ENCODE peak calls at places on chromosomes 13 and 19, in eight cellular contexts. X is tibial nerve, K is cardiac muscle cell, N is keratinocyte, E is WERI-Rb-1, G is mucosa of descending colon, W is IMR-90, H is AG10803. B is an unnamed sample.

GRCh38 chr19:43939557-43940260 is 4.6 kb upstream of the ZNF45 start:
- DNase-seq in X (no peak), K (no peak), N (no peak), E (no peak), G (no peak), W (no peak), H (no peak), B (no peak)

GRCh38 chr19:21202865-21203494 is 61.1 kb downstream of the ZNF431 start:
- DNase-seq in X (no peak), K (peak), N (no peak), E (peak), G (no peak), W (peak), H (peak), B (peak)

GRCh38 chr19:40223135-40223822 is 3.2 kb downstream of the CCNP start:
- DNase-seq in X (no peak), K (no peak), N (no peak), E (no peak), G (no peak), W (no peak), H (no peak), B (no peak)

GRCh38 chr19:43638214-43638990 is 1.2 kb downstream of the CADM4 start:
- DNase-seq in X (no peak), K (no peak), N (no peak), E (no peak), G (no peak), W (no peak), H (no peak), B (no peak)

GRCh38 chr13:51564252-51564651 is 20.0 kb upstream of the WDFY2 start:
- DNase-seq in X (no peak), K (no peak), N (no peak), E (no peak), G (no peak), W (no peak), H (no peak), B (peak)

GRCh38 chr19:39237200-39238184 is 7.3 kb downstream of the IFNL3 start:
- DNase-seq in X (no peak), K (peak), N (no peak), E (peak), G (peak), W (no peak), H (no peak), B (no peak)

GRCh38 chr13:99376132-99376531 is 68.9 kb upstream of the GPR183 start:
- DNase-seq in X (no peak), K (no peak), N (no peak), E (peak), G (peak), W (no peak), H (no peak), B (no peak)

GRCh38 chr13:79659161-79659560 is 178.2 kb downstream of the NDFIP2 start:
- DNase-seq in X (no peak), K (peak), N (no peak), E (no peak), G (no peak), W (no peak), H (peak), B (peak)

GRCh38 chr13:102312841-102313240 is 89.0 kb downstream of the FGF14 start:
- DNase-seq in X (no peak), K (no peak), N (no peak), E (no peak), G (no peak), W (no peak), H (no peak), B (no peak)

GRCh38 chr19:45824041-45824471 is 8.9 kb upstream of the RSPH6A start:
- DNase-seq in X (no peak), K (no peak), N (peak), E (no peak), G (no peak), W (no peak), H (no peak), B (no peak)

GRCh38 chr13:26253787-26254582 is at the start of gene CDK8:
- DNase-seq in X (peak), K (peak), N (peak), E (peak), G (peak), W (peak), H (peak), B (peak)

GRCh38 chr13:30810261-30810701 is 74.9 kb downstream of the ALOX5AP start:
- DNase-seq in X (no peak), K (no peak), N (no peak), E (no peak), G (no peak), W (no peak), H (no peak), B (no peak)

GRCh38 chr13:75357576-75358295 is 124.2 kb downstream of the TBC1D4 start:
- DNase-seq in X (no peak), K (peak), N (no peak), E (peak), G (no peak), W (peak), H (peak), B (peak)

GRCh38 chr19:53432088-53432661 is 391 bp downstream of the ZNF761 start:
- DNase-seq in X (no peak), K (peak), N (no peak), E (no peak), G (peak), W (peak), H (peak), B (peak)

GRCh38 chr19:47036233-47036651 is 12.2 kb downstream of the TMEM160 start:
- DNase-seq in X (no peak), K (no peak), N (no peak), E (peak), G (peak), W (no peak), H (peak), B (no peak)

GRCh38 chr13:27599845-27600553 is 20.3 kb downstream of the LNX2 start:
- DNase-seq in X (no peak), K (peak), N (no peak), E (no peak), G (no peak), W (peak), H (peak), B (peak)

GRCh38 chr19:4061178-4061682 is 5.5 kb downstream of the ZBTB7A start:
- DNase-seq in X (peak), K (no peak), N (no peak), E (no peak), G (peak), W (no peak), H (peak), B (peak)

GRCh38 chr13:109729031-109729870 is 57.1 kb downstream of the IRS2 start:
- DNase-seq in X (no peak), K (peak), N (no peak), E (no peak), G (no peak), W (no peak), H (no peak), B (no peak)

GRCh38 chr19:29658221-29658991 is 6.9 kb upstream of the PLEKHF1 start:
- DNase-seq in X (no peak), K (no peak), N (no peak), E (no peak), G (no peak), W (peak), H (no peak), B (peak)

GRCh38 chr19:16376649-16377048 is 52.0 kb downstream of the KLF2 start:
- DNase-seq in X (no peak), K (peak), N (no peak), E (peak), G (no peak), W (no peak), H (no peak), B (no peak)

GRCh38 chr13:93224545-93224944 is 2.1 kb upstream of the GPC6 start:
- DNase-seq in X (no peak), K (peak), N (no peak), E (no peak), G (no peak), W (peak), H (peak), B (peak)

GRCh38 chr19:32373614-32374295 is 28.3 kb downstream of the ZNF507 start:
- DNase-seq in X (no peak), K (peak), N (peak), E (no peak), G (no peak), W (peak), H (peak), B (peak)

GRCh38 chr13:101785858-101786257 is 333.4 kb downstream of the ITGBL1 start:
- DNase-seq in X (no peak), K (peak), N (no peak), E (peak), G (no peak), W (peak), H (peak), B (no peak)

GRCh38 chr19:33684550-33685303 is 63.0 kb downstream of the CHST8 start:
- DNase-seq in X (no peak), K (no peak), N (no peak), E (peak), G (peak), W (no peak), H (no peak), B (no peak)
- H3K4me3 ChIP-seq in X (no peak), K (no peak), N (no peak), E (no peak), G (no peak), W (no peak), H (no peak), B (no peak)

GRCh38 chr19:49515767-49516166 is 3.3 kb downstream of the FCGRT start:
- DNase-seq in X (no peak), K (no peak), N (no peak), E (no peak), G (peak), W (no peak), H (no peak), B (no peak)

GRCh38 chr19:49518033-49518432 is 5.6 kb downstream of the FCGRT start:
- DNase-seq in X (no peak), K (no peak), N (no peak), E (no peak), G (no peak), W (no peak), H (no peak), B (no peak)

GRCh38 chr19:49514151-49514550 is 1.7 kb downstream of the FCGRT start:
- DNase-seq in X (no peak), K (no peak), N (no peak), E (no peak), G (peak), W (no peak), H (no peak), B (no peak)

GRCh38 chr19:49512970-49513745 is 697 bp downstream of the FCGRT start:
- DNase-seq in X (peak), K (peak), N (no peak), E (peak), G (peak), W (no peak), H (no peak), B (no peak)

GRCh38 chr19:49513746-49514118 is 1.3 kb downstream of the FCGRT start:
- DNase-seq in X (no peak), K (no peak), N (no peak), E (no peak), G (no peak), W (no peak), H (no peak), B (no peak)
- H3K4me3 ChIP-seq in X (peak), K (peak), N (peak), E (peak), G (peak), W (peak), H (no peak), B (peak)

GRCh38 chr13:48001127-48001881 is at the start of gene SUCLA2:
- DNase-seq in X (peak), K (peak), N (no peak), E (peak), G (peak), W (peak), H (peak), B (peak)
- H3K4me3 ChIP-seq in X (peak), K (peak), N (peak), E (peak), G (peak), W (peak), H (peak), B (peak)

DNA sequence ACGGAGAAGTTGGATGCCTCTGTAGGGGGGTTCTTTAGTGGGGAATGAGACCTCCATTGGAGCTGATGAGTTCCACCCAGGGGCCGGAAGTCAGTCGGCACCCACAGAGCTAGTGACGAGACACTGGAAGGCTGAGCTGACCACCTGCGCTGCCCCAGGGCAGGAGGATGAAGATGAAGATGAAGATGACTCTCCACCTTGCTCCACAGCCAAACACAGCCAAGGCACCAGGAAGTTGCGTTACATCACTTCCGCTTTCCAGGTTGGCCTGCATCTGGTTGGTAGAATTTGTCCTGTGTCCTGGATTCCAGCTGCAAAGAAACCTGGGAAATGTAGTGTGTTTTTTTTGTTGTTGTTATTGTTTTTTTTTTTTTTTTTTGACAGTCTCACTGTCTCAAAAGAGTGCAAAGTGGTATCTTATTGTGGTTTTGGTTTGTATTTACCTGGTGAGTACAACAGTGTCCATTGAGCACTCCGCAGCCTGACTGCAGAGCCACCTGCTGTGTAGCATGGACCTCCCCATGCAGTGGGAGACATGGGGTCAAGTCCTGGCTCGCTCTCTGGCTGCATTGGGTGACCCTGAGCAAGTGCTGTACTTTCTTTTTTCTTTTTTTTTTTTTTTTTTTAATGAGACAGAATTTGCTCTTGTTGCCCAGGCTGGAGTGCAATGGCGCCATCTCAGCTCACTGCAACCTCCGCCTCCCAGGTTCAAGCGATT is 1.9 kb downstream of the TBC1D17 start:
- DNase-seq in X (no peak), K (no peak), N (no peak), E (no peak), G (no peak), W (no peak), H (no peak), B (no peak)
- H3K4me3 ChIP-seq in X (no peak), K (no peak), N (no peak), E (no peak), G (no peak), W (no peak), H (no peak), B (no peak)

GRCh38 chr19:10309423-10309822 is at the start of gene ZGLP1:
- DNase-seq in X (no peak), K (no peak), N (no peak), E (no peak), G (no peak), W (no peak), H (no peak), B (no peak)
- H3K4me3 ChIP-seq in X (no peak), K (no peak), N (no peak), E (no peak), G (no peak), W (no peak), H (no peak), B (no peak)

GRCh38 chr13:40666905-40667621 is 622 bp upstream of the FOXO1 start:
- DNase-seq in X (peak), K (peak), N (no peak), E (no peak), G (peak), W (no peak), H (no peak), B (no peak)
- H3K4me3 ChIP-seq in X (peak), K (peak), N (peak), E (peak), G (peak), W (peak), H (peak), B (peak)

GRCh38 chr13:33483471-33483870 is 197.9 kb upstream of the STARD13 start:
- DNase-seq in X (no peak), K (no peak), N (peak), E (no peak), G (no peak), W (peak), H (peak), B (no peak)
- H3K4me3 ChIP-seq in X (no peak), K (no peak), N (no peak), E (no peak), G (no peak), W (no peak), H (no peak), B (no peak)

B was measured in fibroblast of the aortic adventitia.